ENCODE peak calls at places on chromosome 2, in nine cellular contexts. B is NCI-H510A; E is naive B cell; L is T follicular helper cell; O is LHCN-M2; H is HCT116; P is CD8-positive, alpha-beta memory T cell; D is activated CD4-positive, alpha-beta T cell treated with anti-CD3 and anti-CD28 coated beads, Interleukin-2, amount 10 ng/mL, durations not matched to agents 7 days and 5 days; X is AG09309. T is an unnamed sample.

GRCh38 chr2:20052229-20052871 is 922 bp upstream of the LAPTM4A start:
- DNase-seq in B (no peak), E (no peak), L (no peak), O (peak; percentile 37), H (no peak), P (no peak), D (peak; percentile 8), X (no peak), T (no peak)

GRCh38 chr2:7835693-7836680 is 845.9 kb upstream of the ID2 start:
- DNase-seq in B (peak; percentile 72), E (peak; percentile 42), L (no peak), O (no peak), H (no peak), P (peak; percentile 14), D (peak; percentile 12), X (no peak), T (peak; percentile 95)

GRCh38 chr2:23293063-23293462 is 91.9 kb upstream of the KLHL29 start:
- DNase-seq in B (no peak), E (no peak), L (no peak), O (peak; percentile 13), H (no peak), P (no peak), D (no peak), X (no peak), T (no peak)

GRCh38 chr2:128043041-128043440 is 15.2 kb upstream of the SAP130 start:
- DNase-seq in B (no peak), E (no peak), L (no peak), O (no peak), H (no peak), P (no peak), D (no peak), X (no peak), T (no peak)

GRCh38 chr2:200509227-200509607 is 651 bp downstream of the KCTD18 start:
- DNase-seq in B (no peak), E (no peak), L (no peak), O (no peak), H (no peak), P (peak; percentile 11), D (no peak), X (no peak), T (peak; percentile 46)

GRCh38 chr2:239890347-239890746 is 134.8 kb downstream of the NDUFA10 start:
- DNase-seq in B (no peak), E (no peak), L (no peak), O (no peak), H (no peak), P (no peak), D (no peak), X (no peak), T (no peak)

GRCh38 chr2:198659471-198659870 is 798.3 kb downstream of the SATB2 start:
- DNase-seq in B (no peak), E (no peak), L (no peak), O (no peak), H (no peak), P (no peak), D (no peak), X (no peak), T (no peak)

GRCh38 chr2:241009191-241009590 is 10.8 kb downstream of the SNED1 start:
- DNase-seq in B (no peak), E (no peak), L (no peak), O (no peak), H (no peak), P (no peak), D (no peak), X (no peak), T (no peak)

GRCh38 chr2:196502413-196502812 is 137.1 kb upstream of the CCDC150 start:
- DNase-seq in B (no peak), E (no peak), L (no peak), O (no peak), H (no peak), P (no peak), D (no peak), X (no peak), T (no peak)

GRCh38 chr2:75102011-75102410 is 97.3 kb downstream of the TACR1 start:
- DNase-seq in B (no peak), E (no peak), L (no peak), O (no peak), H (no peak), P (no peak), D (no peak), X (no peak), T (no peak)

GRCh38 chr2:714005-714741 is 37.0 kb upstream of the TMEM18 start:
- DNase-seq in B (peak; percentile 48), E (peak; percentile 61), L (no peak), O (peak; percentile 22), H (peak; percentile 46), P (no peak), D (peak; percentile 57), X (peak; percentile 20), T (peak; percentile 97)

GRCh38 chr2:109335586-109336266 is 206.7 kb downstream of the SH3RF3 start:
- DNase-seq in B (no peak), E (no peak), L (no peak), O (peak; percentile 88), H (no peak), P (no peak), D (peak; percentile 47), X (no peak), T (no peak)

GRCh38 chr2:176146101-176146500 is 5.2 kb upstream of the HOXD4 start:
- DNase-seq in B (no peak), E (no peak), L (no peak), O (no peak), H (no peak), P (no peak), D (no peak), X (no peak), T (no peak)

GRCh38 chr2:21033237-21034155 is 10.4 kb downstream of the APOB start:
- DNase-seq in B (no peak), E (no peak), L (no peak), O (no peak), H (no peak), P (no peak), D (no peak), X (no peak), T (no peak)

GRCh38 chr2:141767051-141767450 is 363.8 kb downstream of the LRP1B start:
- DNase-seq in B (no peak), E (no peak), L (no peak), O (peak; percentile 8), H (no peak), P (no peak), D (no peak), X (no peak), T (no peak)

GRCh38 chr2:172119089-172119488 is 16.4 kb upstream of the DLX2 start:
- DNase-seq in B (no peak), E (no peak), L (no peak), O (peak; percentile 69), H (no peak), P (no peak), D (no peak), X (no peak), T (no peak)

GRCh38 chr2:207219716-207220414 is 54.1 kb upstream of the KLF7 start:
- DNase-seq in B (no peak), E (no peak), L (no peak), O (peak; percentile 47), H (no peak), P (no peak), D (no peak), X (peak; percentile 55), T (no peak)

GRCh38 chr2:28172114-28172898 is 220.4 kb upstream of the FOSL2 start:
- DNase-seq in B (no peak), E (no peak), L (no peak), O (no peak), H (no peak), P (no peak), D (no peak), X (no peak), T (no peak)

GRCh38 chr2:85801871-85802270 is 48.1 kb downstream of the ATOH8 start:
- DNase-seq in B (no peak), E (no peak), L (no peak), O (no peak), H (no peak), P (no peak), D (no peak), X (no peak), T (no peak)

GRCh38 chr2:238855891-238856580 is 8.2 kb downstream of the TWIST2 start:
- DNase-seq in B (no peak), E (no peak), L (no peak), O (no peak), H (no peak), P (no peak), D (no peak), X (no peak), T (no peak)

GRCh38 chr2:196489366-196489765 is 150.1 kb upstream of the CCDC150 start:
- DNase-seq in B (no peak), E (no peak), L (no peak), O (no peak), H (no peak), P (no peak), D (no peak), X (no peak), T (no peak)

GRCh38 chr2:134020608-134021007 is 233.3 kb upstream of the MGAT5 start:
- DNase-seq in B (no peak), E (no peak), L (no peak), O (no peak), H (no peak), P (no peak), D (no peak), X (no peak), T (no peak)

GRCh38 chr2:236711440-236711839 is 141.8 kb downstream of the ACKR3 start:
- DNase-seq in B (no peak), E (no peak), L (no peak), O (peak; percentile 63), H (no peak), P (no peak), D (no peak), X (no peak), T (no peak)

GRCh38 chr2:156341482-156342251 is 9.1 kb upstream of the NR4A2 start:
- DNase-seq in B (peak; percentile 63), E (peak; percentile 90), L (peak; percentile 80), O (peak; percentile 93), H (peak; percentile 86), P (peak; percentile 87), D (peak; percentile 91), X (peak; percentile 86), T (peak; percentile 81)

GRCh38 chr2:77008925-77009706 is 513.1 kb downstream of the LRRTM4 start:
- DNase-seq in B (no peak), E (no peak), L (no peak), O (no peak), H (no peak), P (no peak), D (no peak), X (no peak), T (no peak)

GRCh38 chr2:15506231-15506819 is 54.8 kb downstream of the NBAS start:
- DNase-seq in B (no peak), E (no peak), L (no peak), O (peak; percentile 62), H (no peak), P (no peak), D (no peak), X (no peak), T (no peak)